ENCODE peak calls at places on chromosomes 3 and 15, in ten cellular contexts. H is transverse colon, X is spleen, U is Panc1, V is suprapubic skin, R is stomach, T is prostate gland, F is HepG2, N is breast epithelium, Z is sigmoid colon. B is an unnamed sample.

GRCh38 chr15:59437777-59438574 is at the start of gene FAM81A:
- DNase-seq in V (peak; percentile 83), X (peak; percentile 91), R (peak; percentile 78), Z (peak; percentile 94), T (peak; percentile 73), N (peak; percentile 34), U (no peak), F (no peak), H (peak; percentile 80), B (peak; percentile 95)

GRCh38 chr3:23672628-23673027 is 133.1 kb upstream of the UBE2E1 start:
- DNase-seq in F (no peak), R (no peak), H (no peak), X (no peak), T (no peak), Z (no peak), U (no peak), N (no peak), V (no peak), B (no peak)

GRCh38 chr3:183100376-183100775 is 1.1 kb upstream of the MCCC1 start:
- DNase-seq in H (no peak), Z (no peak), V (no peak), R (no peak), N (no peak), U (no peak), F (no peak), X (no peak), T (no peak), B (no peak)

GRCh38 chr3:50515565-50516047 is 12.2 kb upstream of the CACNA2D2 start:
- DNase-seq in X (peak; percentile 88), R (no peak), U (no peak), N (no peak), Z (no peak), V (no peak), H (peak; percentile 28), T (no peak), F (peak; percentile 12), B (no peak)

GRCh38 chr3:66498718-66499611 is 1.9 kb downstream of the LRIG1 start:
- DNase-seq in N (no peak), V (no peak), X (no peak), Z (peak; percentile 78), U (no peak), R (no peak), H (no peak), T (peak; percentile 30), F (no peak), B (no peak)

GRCh38 chr15:66772967-66773873 is 71.2 kb downstream of the SMAD6 start:
- DNase-seq in H (peak; percentile 51), U (no peak), N (no peak), T (peak; percentile 82), R (peak; percentile 72), Z (peak; percentile 75), F (peak; percentile 75), X (peak; percentile 59), V (no peak), B (peak; percentile 38)

GRCh38 chr3:86418861-86419260 is 572.1 kb downstream of the VGLL3 start:
- DNase-seq in V (no peak), N (no peak), Z (no peak), U (no peak), R (no peak), T (no peak), H (no peak), F (no peak), X (no peak), B (no peak)

GRCh38 chr3:38988955-38989354 is 62.8 kb downstream of the SCN11A start:
- DNase-seq in H (no peak), V (no peak), R (no peak), U (no peak), T (no peak), N (no peak), Z (no peak), X (no peak), F (no peak), B (no peak)

GRCh38 chr3:143349455-143349854 is 229.9 kb downstream of the CHST2 start:
- DNase-seq in N (no peak), V (no peak), Z (no peak), X (no peak), R (no peak), H (no peak), T (no peak), U (no peak), F (no peak), B (no peak)

GRCh38 chr15:99410477-99410876 is 155.3 kb upstream of the MEF2A start:
- DNase-seq in T (no peak), Z (no peak), N (no peak), R (no peak), X (no peak), H (no peak), F (no peak), U (no peak), V (no peak), B (no peak)

GRCh38 chr3:99895706-99896441 is 78.2 kb downstream of the CMSS1 start:
- DNase-seq in Z (no peak), V (no peak), F (peak; percentile 82), H (no peak), T (no peak), N (no peak), R (no peak), U (peak; percentile 65), X (no peak), B (no peak)

GRCh38 chr3:115648559-115648958 is 25.2 kb downstream of the GAP43 start:
- DNase-seq in T (no peak), H (no peak), R (no peak), U (no peak), Z (no peak), N (no peak), V (no peak), F (no peak), X (no peak), B (no peak)
- TF ChIP-seq POLR2AphosphoS5 in T (no peak), H (no peak), R (no peak), U (no peak), Z (no peak), N (no peak), V (no peak), F (no peak), X (no peak), B (no peak)

DNA sequence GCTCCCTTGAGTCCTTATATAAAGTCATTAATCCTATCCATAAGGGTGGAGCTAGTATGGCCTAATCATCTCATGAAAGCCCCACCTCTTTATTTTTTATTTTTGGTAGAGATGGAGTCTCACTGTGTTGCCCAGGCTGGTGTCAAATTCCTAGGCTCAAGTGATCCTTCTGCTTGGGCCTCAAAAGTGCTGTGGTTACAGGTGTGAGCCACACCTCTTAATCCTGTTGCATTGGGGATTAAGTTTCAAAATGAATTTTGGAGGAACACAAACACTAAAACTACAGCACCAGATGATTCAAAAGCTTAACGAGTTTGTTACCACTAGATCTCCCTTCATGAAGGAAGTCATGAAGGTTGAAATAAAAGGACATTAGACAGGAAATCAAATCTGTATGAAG is 27.7 kb downstream of the RAB7A start:
- DNase-seq in X (no peak), V (no peak), Z (no peak), F (no peak), N (no peak), T (no peak), R (no peak), H (no peak), U (no peak), B (no peak)
- H3K27ac ChIP-seq in X (no peak overlapping the region), V (no peak overlapping the region), Z (no peak overlapping the region), F (no peak overlapping the region), N (no peak overlapping the region), T (no peak overlapping the region), R (no peak overlapping the region), H (no peak overlapping the region), U (no peak overlapping the region), B (no peak overlapping the region)

DNA sequence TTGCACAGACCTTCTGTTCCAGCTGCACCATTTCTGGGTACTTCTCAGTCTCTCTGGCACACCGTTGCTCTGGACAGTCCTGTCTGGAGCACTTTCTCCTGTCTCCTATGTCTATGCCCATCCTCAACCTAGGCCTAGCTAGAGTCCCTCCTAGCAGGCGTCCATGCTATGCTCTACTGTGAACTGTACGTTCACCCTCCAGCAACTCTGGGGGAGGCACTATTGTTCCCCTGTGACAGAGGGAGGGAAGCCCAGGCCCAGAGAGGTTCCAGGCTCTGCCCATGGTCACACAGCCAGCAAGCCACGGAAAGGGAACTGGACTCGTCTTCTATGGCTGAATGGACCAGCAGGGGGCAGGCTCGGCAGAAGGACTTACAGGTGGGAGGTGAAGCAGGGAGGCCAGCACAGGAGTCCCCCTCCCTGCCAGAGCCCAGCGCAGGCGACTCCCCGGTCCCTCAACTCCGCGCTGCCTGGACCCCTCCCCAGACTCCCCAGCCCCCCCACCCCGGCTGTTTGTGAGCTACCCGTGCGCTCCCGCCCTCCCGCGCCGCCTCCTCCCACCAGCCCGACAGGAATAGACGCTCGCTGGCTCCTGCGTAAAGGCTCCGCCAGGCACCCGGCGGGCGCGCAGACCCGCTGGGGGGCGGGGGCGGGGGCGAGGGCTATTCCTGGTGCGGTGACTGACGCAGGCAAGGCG is 1.7 kb upstream of the LINGO1 start:
- DNase-seq in U (peak; percentile 20), N (no peak), F (peak; percentile 46), R (peak; percentile 74), H (peak; percentile 83), X (peak; percentile 86), T (peak; percentile 48), Z (peak; percentile 75), V (no peak), B (peak; percentile 59)
- H3K4me3 ChIP-seq in U (no peak overlapping the region), N (no peak overlapping the region), F (no peak overlapping the region), R (peak overlapping the region; percentile 34), H (peak overlapping the region; percentile 1), X (no peak overlapping the region), T (no peak overlapping the region), Z (no peak overlapping the region), V (peak overlapping the region; percentile 11), B (no peak overlapping the region)

GRCh38 chr3:169232863-169233262 is 430.6 kb downstream of the MECOM start:
- DNase-seq in V (no peak), X (no peak), T (no peak), Z (no peak), N (no peak), R (no peak), F (no peak), U (no peak), H (no peak), B (no peak)

GRCh38 chr3:169227911-169228310 is 435.6 kb downstream of the MECOM start:
- DNase-seq in X (no peak), N (no peak), V (no peak), F (no peak), T (no peak), H (no peak), R (no peak), Z (no peak), U (no peak), B (no peak)

GRCh38 chr3:169228522-169228921 is 435.0 kb downstream of the MECOM start:
- DNase-seq in U (no peak), V (no peak), Z (no peak), F (no peak), T (no peak), H (no peak), N (no peak), R (no peak), X (no peak), B (no peak)
- TF ChIP-seq POLR2AphosphoS5 in U (no peak), V (no peak), Z (no peak), F (no peak), T (no peak), H (no peak), N (no peak), R (no peak), X (no peak), B (no peak)

B was measured in upper lobe of left lung.